ENCODE peak calls at places on chromosome 10, in four cellular contexts. One of them, this sample, is unnamed.

GRCh38 chr10:61068471-61068870 is 124.5 kb upstream of the RHOBTB1 start:
- DNase-seq in GM03348: no peak
- DNase-seq in caudate nucleus: no peak
- DNase-seq in activated CD4-positive, alpha-beta T cell treated with anti-CD3 and anti-CD28 coated beads for 48 hours: no peak
- DNase-seq in this sample: no peak

GRCh38 chr10:103983367-103983911 is 16.5 kb downstream of the SLK start:
- DNase-seq in GM03348: no peak
- DNase-seq in caudate nucleus: no peak
- DNase-seq in activated CD4-positive, alpha-beta T cell treated with anti-CD3 and anti-CD28 coated beads for 48 hours: no peak
- DNase-seq in this sample: no peak

GRCh38 chr10:122499491-122499941 is 38.2 kb downstream of the HTRA1 start:
- DNase-seq in GM03348: peak; percentile 80
- DNase-seq in caudate nucleus: no peak
- DNase-seq in activated CD4-positive, alpha-beta T cell treated with anti-CD3 and anti-CD28 coated beads for 48 hours: no peak
- DNase-seq in this sample: peak; percentile 23

GRCh38 chr10:43644252-43644651 is 4.4 kb downstream of the ZNF32 start:
- DNase-seq in GM03348: no peak
- DNase-seq in caudate nucleus: no peak
- DNase-seq in activated CD4-positive, alpha-beta T cell treated with anti-CD3 and anti-CD28 coated beads for 48 hours: no peak
- DNase-seq in this sample: no peak

GRCh38 chr10:104309980-104310978 is 28.0 kb downstream of the ITPRIP start:
- DNase-seq in GM03348: peak; percentile 82
- DNase-seq in caudate nucleus: no peak
- DNase-seq in activated CD4-positive, alpha-beta T cell treated with anti-CD3 and anti-CD28 coated beads for 48 hours: no peak
- DNase-seq in this sample: no peak

GRCh38 chr10:124521429-124521871 is 59.8 kb downstream of the LHPP start:
- DNase-seq in GM03348: no peak
- DNase-seq in caudate nucleus: peak; percentile 62
- DNase-seq in activated CD4-positive, alpha-beta T cell treated with anti-CD3 and anti-CD28 coated beads for 48 hours: no peak
- DNase-seq in this sample: peak; percentile 44

GRCh38 chr10:79454259-79454658 is 8.8 kb upstream of the ZCCHC24 start:
- DNase-seq in GM03348: peak; percentile 80
- DNase-seq in caudate nucleus: no peak
- DNase-seq in activated CD4-positive, alpha-beta T cell treated with anti-CD3 and anti-CD28 coated beads for 48 hours: no peak
- DNase-seq in this sample: no peak

GRCh38 chr10:103416436-103417147 is 20.2 kb downstream of the PDCD11 start:
- DNase-seq in GM03348: peak; percentile 66
- DNase-seq in caudate nucleus: peak; percentile 2
- DNase-seq in activated CD4-positive, alpha-beta T cell treated with anti-CD3 and anti-CD28 coated beads for 48 hours: peak; percentile 45
- DNase-seq in this sample: peak; percentile 4

GRCh38 chr10:30963994-30964930 is 67.4 kb downstream of the ZNF438 start:
- DNase-seq in GM03348: no peak
- DNase-seq in caudate nucleus: no peak
- DNase-seq in activated CD4-positive, alpha-beta T cell treated with anti-CD3 and anti-CD28 coated beads for 48 hours: no peak
- DNase-seq in this sample: no peak

GRCh38 chr10:119370972-119371703 is 163.8 kb downstream of the GRK5 start:
- DNase-seq in GM03348: peak; percentile 96
- DNase-seq in caudate nucleus: no peak
- DNase-seq in activated CD4-positive, alpha-beta T cell treated with anti-CD3 and anti-CD28 coated beads for 48 hours: no peak
- DNase-seq in this sample: no peak

GRCh38 chr10:96512524-96512991 is 1.2 kb downstream of the TLL2 start:
- DNase-seq in GM03348: peak; percentile 49
- DNase-seq in caudate nucleus: no peak
- DNase-seq in activated CD4-positive, alpha-beta T cell treated with anti-CD3 and anti-CD28 coated beads for 48 hours: peak; percentile 13
- DNase-seq in this sample: no peak

GRCh38 chr10:61475449-61475873 is 22.3 kb upstream of the TMEM26 start:
- DNase-seq in GM03348: peak; percentile 61
- DNase-seq in caudate nucleus: no peak
- DNase-seq in activated CD4-positive, alpha-beta T cell treated with anti-CD3 and anti-CD28 coated beads for 48 hours: no peak
- DNase-seq in this sample: no peak

GRCh38 chr10:29479081-29479917 is 155.5 kb downstream of the SVIL start:
- DNase-seq in GM03348: no peak
- DNase-seq in caudate nucleus: no peak
- DNase-seq in activated CD4-positive, alpha-beta T cell treated with anti-CD3 and anti-CD28 coated beads for 48 hours: no peak
- DNase-seq in this sample: no peak

GRCh38 chr10:132193907-132194552 is 7.3 kb downstream of the DPYSL4 start:
- DNase-seq in GM03348: peak; percentile 76
- DNase-seq in caudate nucleus: no peak
- DNase-seq in activated CD4-positive, alpha-beta T cell treated with anti-CD3 and anti-CD28 coated beads for 48 hours: peak; percentile 36
- DNase-seq in this sample: no peak

GRCh38 chr10:96168546-96168945 is 38.4 kb downstream of the ZNF518A start:
- DNase-seq in GM03348: no peak
- DNase-seq in caudate nucleus: no peak
- DNase-seq in activated CD4-positive, alpha-beta T cell treated with anti-CD3 and anti-CD28 coated beads for 48 hours: no peak
- DNase-seq in this sample: no peak

GRCh38 chr10:110462308-110463095 is 35.2 kb upstream of the DUSP5 start:
- DNase-seq in GM03348: no peak
- DNase-seq in caudate nucleus: no peak
- DNase-seq in activated CD4-positive, alpha-beta T cell treated with anti-CD3 and anti-CD28 coated beads for 48 hours: no peak
- DNase-seq in this sample: no peak

GRCh38 chr10:102436312-102436711 is 3.9 kb upstream of the CUEDC2 start:
- DNase-seq in GM03348: no peak
- DNase-seq in caudate nucleus: no peak
- DNase-seq in activated CD4-positive, alpha-beta T cell treated with anti-CD3 and anti-CD28 coated beads for 48 hours: no peak
- DNase-seq in this sample: no peak

GRCh38 chr10:119516381-119517234 is 25.9 kb downstream of the RGS10 start:
- DNase-seq in GM03348: no peak
- DNase-seq in caudate nucleus: no peak
- DNase-seq in activated CD4-positive, alpha-beta T cell treated with anti-CD3 and anti-CD28 coated beads for 48 hours: peak; percentile 83
- DNase-seq in this sample: no peak

GRCh38 chr10:31194986-31195385 is 124.0 kb upstream of the ZEB1 start:
- DNase-seq in GM03348: no peak
- DNase-seq in caudate nucleus: no peak
- DNase-seq in activated CD4-positive, alpha-beta T cell treated with anti-CD3 and anti-CD28 coated beads for 48 hours: no peak
- DNase-seq in this sample: no peak

GRCh38 chr10:35126062-35126529 is 550 bp upstream of the CREM start:
- DNase-seq in GM03348: no peak
- DNase-seq in caudate nucleus: no peak
- DNase-seq in activated CD4-positive, alpha-beta T cell treated with anti-CD3 and anti-CD28 coated beads for 48 hours: no peak
- DNase-seq in this sample: no peak

GRCh38 chr10:33074443-33074842 is 116.4 kb upstream of the ITGB1 start:
- DNase-seq in GM03348: no peak
- DNase-seq in caudate nucleus: no peak
- DNase-seq in activated CD4-positive, alpha-beta T cell treated with anti-CD3 and anti-CD28 coated beads for 48 hours: no peak
- DNase-seq in this sample: no peak

GRCh38 chr10:117096559-117097201 is 41.4 kb downstream of the VAX1 start:
- DNase-seq in GM03348: no peak
- DNase-seq in caudate nucleus: peak; percentile 12
- DNase-seq in activated CD4-positive, alpha-beta T cell treated with anti-CD3 and anti-CD28 coated beads for 48 hours: no peak
- DNase-seq in this sample: no peak

GRCh38 chr10:27500886-27501285 is 3.2 kb upstream of the RAB18 start:
- DNase-seq in GM03348: no peak
- DNase-seq in caudate nucleus: no peak
- DNase-seq in activated CD4-positive, alpha-beta T cell treated with anti-CD3 and anti-CD28 coated beads for 48 hours: no peak
- DNase-seq in this sample: no peak

GRCh38 chr10:15253951-15254807 is 85.7 kb upstream of the NMT2 start:
- DNase-seq in GM03348: no peak
- DNase-seq in caudate nucleus: no peak
- DNase-seq in activated CD4-positive, alpha-beta T cell treated with anti-CD3 and anti-CD28 coated beads for 48 hours: no peak
- DNase-seq in this sample: peak; percentile 15

GRCh38 chr10:130885021-130885655 is 426.4 kb downstream of the TCERG1L start:
- DNase-seq in GM03348: no peak
- DNase-seq in caudate nucleus: no peak
- DNase-seq in activated CD4-positive, alpha-beta T cell treated with anti-CD3 and anti-CD28 coated beads for 48 hours: no peak
- DNase-seq in this sample: no peak

This sample was measured in hypothalamus.